ENCODE peak calls at places on chromosomes 12 and 14, in five cellular contexts. One of them, this sample, is unnamed. For H3K36me3, the result is how much of the 10 kb centered on the place peaks cover.

GRCh38 chr12:77031745-77032144 is 33.6 kb downstream of the E2F7 start:
- DNase-seq in mammary epithelial cell: peak
- DNase-seq in GM12878: no peak
- DNase-seq in GM23248: peak
- DNase-seq in fibroblast of lung: peak
- DNase-seq in this sample: peak

GRCh38 chr12:68331500-68331868 is 678 bp downstream of the MDM1 start:
- DNase-seq in mammary epithelial cell: peak
- DNase-seq in GM12878: no peak
- DNase-seq in GM23248: no peak
- DNase-seq in fibroblast of lung: no peak
- DNase-seq in this sample: no peak

GRCh38 chr12:21353487-21353886 is 18.8 kb upstream of the SLCO1A2 start:
- DNase-seq in mammary epithelial cell: no peak
- DNase-seq in GM12878: no peak
- DNase-seq in GM23248: no peak
- DNase-seq in fibroblast of lung: no peak
- DNase-seq in this sample: no peak

GRCh38 chr12:116026768-116027550 is 250.5 kb downstream of the MED13L start:
- DNase-seq in mammary epithelial cell: no peak
- DNase-seq in GM12878: no peak
- DNase-seq in GM23248: no peak
- DNase-seq in fibroblast of lung: no peak
- DNase-seq in this sample: no peak

GRCh38 chr14:21092147-21093011 is 6.1 kb downstream of the ZNF219 start:
- DNase-seq in mammary epithelial cell: peak
- DNase-seq in GM12878: no peak
- DNase-seq in GM23248: peak
- DNase-seq in fibroblast of lung: peak
- DNase-seq in this sample: no peak

GRCh38 chr12:100382327-100382726 is 25.5 kb downstream of the SLC17A8 start:
- DNase-seq in mammary epithelial cell: no peak
- DNase-seq in GM12878: no peak
- DNase-seq in GM23248: peak
- DNase-seq in fibroblast of lung: no peak
- DNase-seq in this sample: no peak

GRCh38 chr12:80313184-80313583 is 130.9 kb upstream of the PTPRQ start:
- DNase-seq in mammary epithelial cell: no peak
- DNase-seq in GM12878: no peak
- DNase-seq in GM23248: peak
- DNase-seq in fibroblast of lung: no peak
- DNase-seq in this sample: no peak

GRCh38 chr14:47438650-47439140 is 236.7 kb downstream of the MDGA2 start:
- DNase-seq in mammary epithelial cell: no peak
- DNase-seq in GM12878: no peak
- DNase-seq in GM23248: no peak
- DNase-seq in fibroblast of lung: peak
- DNase-seq in this sample: peak

GRCh38 chr14:104036250-104036649 is 49.2 kb upstream of the ASPG start:
- DNase-seq in mammary epithelial cell: no peak
- DNase-seq in GM12878: no peak
- DNase-seq in GM23248: no peak
- DNase-seq in fibroblast of lung: no peak
- DNase-seq in this sample: no peak

GRCh38 chr14:40410708-40411107 is 978.5 kb upstream of the FBXO33 start:
- DNase-seq in mammary epithelial cell: no peak
- DNase-seq in GM12878: no peak
- DNase-seq in GM23248: no peak
- DNase-seq in fibroblast of lung: no peak
- DNase-seq in this sample: no peak

GRCh38 chr12:86741531-86741930 is 485.3 kb upstream of the MGAT4C start:
- DNase-seq in mammary epithelial cell: no peak
- DNase-seq in GM12878: no peak
- DNase-seq in GM23248: no peak
- DNase-seq in fibroblast of lung: peak
- DNase-seq in this sample: no peak

GRCh38 chr12:104609083-104609844 is 152.5 kb downstream of the CHST11 start:
- DNase-seq in mammary epithelial cell: no peak
- DNase-seq in GM12878: no peak
- DNase-seq in GM23248: no peak
- DNase-seq in fibroblast of lung: no peak
- DNase-seq in this sample: no peak

GRCh38 chr14:51395361-51395849 is 155.4 kb downstream of the TMX1 start:
- DNase-seq in mammary epithelial cell: peak
- DNase-seq in GM12878: no peak
- DNase-seq in GM23248: peak
- DNase-seq in fibroblast of lung: peak
- DNase-seq in this sample: peak

GRCh38 chr14:99261916-99262787 is 9.8 kb downstream of the BCL11B start:
- DNase-seq in mammary epithelial cell: no peak
- DNase-seq in GM12878: no peak
- DNase-seq in GM23248: no peak
- DNase-seq in fibroblast of lung: no peak
- DNase-seq in this sample: no peak

GRCh38 chr14:68695326-68695768 is 97.5 kb downstream of the ZFP36L1 start:
- DNase-seq in mammary epithelial cell: peak
- DNase-seq in GM12878: peak
- DNase-seq in GM23248: peak
- DNase-seq in fibroblast of lung: peak
- DNase-seq in this sample: peak

GRCh38 chr12:117148642-117149041 is 41.6 kb downstream of the FBXO21 start:
- DNase-seq in mammary epithelial cell: no peak
- DNase-seq in GM12878: no peak
- DNase-seq in GM23248: no peak
- DNase-seq in fibroblast of lung: peak
- DNase-seq in this sample: peak

GRCh38 chr14:56805992-56806737 is 4.1 kb downstream of the OTX2 start:
- DNase-seq in mammary epithelial cell: no peak
- DNase-seq in GM12878: no peak
- DNase-seq in GM23248: no peak
- DNase-seq in fibroblast of lung: no peak
- DNase-seq in this sample: no peak

GRCh38 chr14:56803816-56804535 is 6.3 kb downstream of the OTX2 start:
- DNase-seq in mammary epithelial cell: no peak
- DNase-seq in GM12878: no peak
- DNase-seq in GM23248: no peak
- DNase-seq in fibroblast of lung: no peak
- DNase-seq in this sample: no peak

GRCh38 chr14:56808314-56809201 is 1.7 kb downstream of the OTX2 start:
- DNase-seq in mammary epithelial cell: no peak
- DNase-seq in GM12878: no peak
- DNase-seq in GM23248: no peak
- DNase-seq in fibroblast of lung: no peak
- DNase-seq in this sample: no peak

GRCh38 chr14:56807586-56808168 is 2.6 kb downstream of the OTX2 start:
- DNase-seq in mammary epithelial cell: no peak
- DNase-seq in GM12878: no peak
- DNase-seq in GM23248: no peak
- DNase-seq in fibroblast of lung: no peak
- DNase-seq in this sample: no peak

DNA sequence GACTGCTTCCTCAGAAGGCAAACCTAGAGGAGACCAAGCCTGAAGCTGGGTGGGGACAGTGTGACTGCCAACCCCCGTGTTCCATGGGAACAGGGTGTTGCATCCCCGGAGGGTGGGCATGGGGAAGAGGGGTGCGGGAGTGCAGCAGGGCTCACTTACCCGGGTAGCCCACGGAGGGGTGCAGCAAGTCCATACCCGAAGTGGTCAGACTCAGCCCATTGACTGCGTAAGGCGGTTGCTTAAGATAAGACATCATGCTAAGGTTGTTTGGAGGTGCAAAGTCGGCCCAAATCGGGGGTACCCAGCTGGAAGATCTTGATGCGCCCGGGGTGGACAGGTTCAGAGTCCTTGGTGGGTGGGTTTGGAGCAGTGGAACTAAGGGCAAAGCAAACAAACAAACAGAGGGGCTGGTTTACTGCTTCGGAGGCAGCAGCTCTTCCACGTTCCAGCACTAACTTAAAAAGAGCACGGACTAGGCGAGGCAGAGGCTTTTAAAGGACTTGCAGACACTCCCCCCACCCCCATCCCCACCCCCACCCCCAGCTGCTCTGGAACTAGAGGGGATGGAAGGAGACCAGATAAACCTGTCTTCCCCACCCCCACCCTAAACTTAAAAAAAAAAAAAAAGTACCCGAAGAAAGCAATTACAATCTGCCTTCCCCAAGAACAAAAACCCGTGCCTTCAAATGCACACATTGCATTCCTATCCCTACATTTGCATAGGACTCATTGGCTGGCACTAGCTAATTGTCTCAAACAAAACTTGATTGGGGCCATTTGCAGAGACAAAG is 4.9 kb downstream of the OTX2 start:
- DNase-seq in mammary epithelial cell: no peak
- DNase-seq in GM12878: no peak
- DNase-seq in GM23248: no peak
- DNase-seq in fibroblast of lung: no peak
- DNase-seq in this sample: no peak
- TF ChIP-seq EZH2 in mammary epithelial cell: peak
- TF ChIP-seq EZH2 in GM12878: no peak
- TF ChIP-seq EZH2 in GM23248: no peak
- TF ChIP-seq EZH2 in fibroblast of lung: no peak
- TF ChIP-seq EZH2 in this sample: no peak

GRCh38 chr12:25069221-25069620 is 120.3 kb upstream of the BCAT1 start:
- DNase-seq in mammary epithelial cell: no peak
- DNase-seq in GM12878: no peak
- DNase-seq in GM23248: no peak
- DNase-seq in fibroblast of lung: no peak
- DNase-seq in this sample: no peak
- H2AFZ ChIP-seq in mammary epithelial cell: no peak
- H2AFZ ChIP-seq in GM12878: no peak
- H2AFZ ChIP-seq in GM23248: no peak
- H2AFZ ChIP-seq in fibroblast of lung: no peak
- H2AFZ ChIP-seq in this sample: no peak

GRCh38 chr12:94430304-94430703 is 29.4 kb downstream of the CEP83 start:
- DNase-seq in mammary epithelial cell: no peak
- DNase-seq in GM12878: no peak
- DNase-seq in GM23248: no peak
- DNase-seq in fibroblast of lung: no peak
- DNase-seq in this sample: no peak

GRCh38 chr12:94429633-94430032 is 30.0 kb downstream of the CEP83 start:
- DNase-seq in mammary epithelial cell: no peak
- DNase-seq in GM12878: no peak
- DNase-seq in GM23248: no peak
- DNase-seq in fibroblast of lung: no peak
- DNase-seq in this sample: no peak

GRCh38 chr12:94437303-94437702 is 22.4 kb downstream of the CEP83 start:
- DNase-seq in mammary epithelial cell: no peak
- DNase-seq in GM12878: no peak
- DNase-seq in GM23248: no peak
- DNase-seq in fibroblast of lung: no peak
- DNase-seq in this sample: no peak

DNA sequence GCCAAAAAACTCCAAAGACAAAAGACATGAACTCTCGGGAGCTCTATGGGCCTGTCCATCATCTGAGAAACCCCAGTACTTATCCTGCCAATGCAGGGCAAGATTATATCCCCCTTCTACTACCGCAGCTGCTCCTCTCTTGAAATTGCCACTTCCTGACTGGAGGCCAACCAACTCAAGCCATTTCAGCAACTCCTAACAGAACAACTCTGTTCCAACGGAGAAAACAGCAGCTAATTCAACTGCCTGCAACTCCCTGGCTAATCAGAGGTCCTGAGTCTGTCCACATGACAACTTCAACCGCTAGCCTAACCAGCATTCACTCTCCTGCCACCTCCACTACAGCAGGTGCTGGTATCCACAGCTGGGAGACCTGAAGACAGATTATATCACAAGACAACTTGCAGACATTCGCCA is 24.1 kb downstream of the CEP83 start:
- DNase-seq in mammary epithelial cell: no peak
- DNase-seq in GM12878: no peak
- DNase-seq in GM23248: no peak
- DNase-seq in fibroblast of lung: peak
- DNase-seq in this sample: no peak
- H3K36me3 ChIP-seq in mammary epithelial cell: under half
- H3K36me3 ChIP-seq in GM12878: under half
- H3K36me3 ChIP-seq in GM23248: under half
- H3K36me3 ChIP-seq in fibroblast of lung: under half
- H3K36me3 ChIP-seq in this sample: under half

DNA sequence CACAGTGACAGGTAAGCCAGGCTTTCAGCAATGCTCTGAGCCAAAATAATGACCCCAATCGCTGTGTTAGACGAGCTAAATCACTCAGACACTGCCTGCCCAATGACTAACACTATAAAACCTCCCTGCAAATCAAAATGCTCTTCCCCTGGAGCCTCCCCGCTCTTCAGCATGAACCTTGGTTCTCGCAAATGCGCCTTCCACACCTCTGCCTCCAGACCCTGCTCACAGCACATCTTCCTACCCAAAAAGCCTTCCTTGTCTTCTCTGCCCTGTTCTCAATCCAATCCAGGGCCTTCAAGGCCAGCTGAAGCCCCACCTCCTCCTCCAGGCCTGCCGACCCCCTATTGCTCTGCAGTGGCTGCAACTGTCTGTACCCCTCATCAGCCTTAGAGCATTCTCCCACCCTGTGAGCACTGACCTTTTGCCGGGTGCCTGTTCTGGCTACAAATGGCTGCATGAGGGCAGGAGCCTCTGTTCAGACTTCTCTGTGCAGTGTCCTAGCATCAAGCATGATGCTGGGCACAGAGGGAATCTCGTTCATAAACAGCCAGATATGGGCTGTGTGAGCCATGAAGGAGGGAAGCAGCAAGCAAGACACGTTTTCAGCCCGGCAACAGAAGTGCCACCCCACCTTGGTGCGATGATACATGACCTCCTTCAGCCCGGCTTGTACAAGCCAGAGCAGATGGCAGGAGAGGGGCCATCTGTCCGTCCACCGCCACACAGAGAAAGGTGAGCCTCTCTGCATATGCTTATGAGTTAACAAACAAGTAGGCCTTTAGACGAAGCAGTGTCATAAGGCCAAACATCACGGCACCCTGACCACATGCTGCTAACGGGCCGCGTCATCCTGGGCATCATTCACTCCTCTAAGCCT is 64.5 kb upstream of the DDX11 start:
- DNase-seq in mammary epithelial cell: no peak
- DNase-seq in GM12878: no peak
- DNase-seq in GM23248: no peak
- DNase-seq in fibroblast of lung: no peak
- DNase-seq in this sample: no peak
- TF ChIP-seq EZH2 in mammary epithelial cell: no peak
- TF ChIP-seq EZH2 in GM12878: no peak
- TF ChIP-seq EZH2 in GM23248: no peak
- TF ChIP-seq EZH2 in fibroblast of lung: no peak
- TF ChIP-seq EZH2 in this sample: no peak

GRCh38 chr14:96754845-96755184 is 42.4 kb upstream of the VRK1 start:
- DNase-seq in mammary epithelial cell: no peak
- DNase-seq in GM12878: no peak
- DNase-seq in GM23248: no peak
- DNase-seq in fibroblast of lung: no peak
- DNase-seq in this sample: no peak

GRCh38 chr14:96752594-96752993 is 44.6 kb upstream of the VRK1 start:
- DNase-seq in mammary epithelial cell: peak
- DNase-seq in GM12878: no peak
- DNase-seq in GM23248: peak
- DNase-seq in fibroblast of lung: peak
- DNase-seq in this sample: no peak

GRCh38 chr14:96756745-96757144 is 40.4 kb upstream of the VRK1 start:
- DNase-seq in mammary epithelial cell: no peak
- DNase-seq in GM12878: no peak
- DNase-seq in GM23248: no peak
- DNase-seq in fibroblast of lung: no peak
- DNase-seq in this sample: no peak

GRCh38 chr14:96752156-96752555 is 45.0 kb upstream of the VRK1 start:
- DNase-seq in mammary epithelial cell: no peak
- DNase-seq in GM12878: no peak
- DNase-seq in GM23248: no peak
- DNase-seq in fibroblast of lung: no peak
- DNase-seq in this sample: no peak

GRCh38 chr14:96754162-96754844 is 42.9 kb upstream of the VRK1 start:
- DNase-seq in mammary epithelial cell: peak
- DNase-seq in GM12878: no peak
- DNase-seq in GM23248: no peak
- DNase-seq in fibroblast of lung: peak
- DNase-seq in this sample: peak
- H2AFZ ChIP-seq in mammary epithelial cell: no peak
- H2AFZ ChIP-seq in GM12878: no peak
- H2AFZ ChIP-seq in GM23248: no peak
- H2AFZ ChIP-seq in fibroblast of lung: no peak
- H2AFZ ChIP-seq in this sample: no peak

This sample was measured in astrocyte.